ENCODE peak calls at places on chromosome 17, in seven cellular contexts. L is ovary, V is brain microvascular endothelial cell, R is pancreas, D is neural progenitor cell, P is uterus, A is AG04450. N is an unnamed sample.

GRCh38 chr17:75996665-75997590 is 3.7 kb upstream of the CDK3 start:
- DNase-seq in R (no peak), P (no peak), V (peak; percentile 40), L (no peak), A (no peak), D (no peak), N (no peak)

GRCh38 chr17:75501378-75502071 is 13.8 kb downstream of the CASKIN2 start:
- DNase-seq in A (no peak), L (no peak), R (no peak), V (no peak), P (no peak), D (no peak), N (no peak)

GRCh38 chr17:62965149-62965648 is 836 bp upstream of the TANC2 start:
- DNase-seq in V (no peak), R (no peak), L (no peak), P (no peak), D (no peak), A (no peak), N (no peak)

GRCh38 chr17:82061047-82061925 is 4.3 kb downstream of the DUS1L start:
- DNase-seq in R (no peak), L (no peak), A (no peak), P (no peak), V (no peak), D (no peak), N (no peak)

GRCh38 chr17:14926073-14926472 is 339.1 kb downstream of the PMP22 start:
- DNase-seq in A (no peak), D (no peak), R (no peak), L (no peak), P (no peak), V (no peak), N (no peak)

GRCh38 chr17:7886227-7887037 is 2.2 kb upstream of the CHD3 start:
- DNase-seq in P (peak; percentile 60), D (peak; percentile 59), V (peak; percentile 21), L (peak; percentile 55), R (peak; percentile 48), A (no peak), N (peak; percentile 79)

GRCh38 chr17:49577978-49578893 is 2.6 kb downstream of the NXPH3 start:
- DNase-seq in R (no peak), L (no peak), A (no peak), D (no peak), V (no peak), P (no peak), N (no peak)

GRCh38 chr17:58756246-58757161 is 850 bp downstream of the PPM1E start:
- DNase-seq in L (no peak), D (peak; percentile 61), R (no peak), P (no peak), V (no peak), A (no peak), N (no peak)

GRCh38 chr17:1735418-1735817 is 7.3 kb upstream of the SERPINF2 start:
- DNase-seq in V (no peak), A (no peak), D (no peak), P (no peak), R (no peak), L (no peak), N (no peak)
- H3K27ac ChIP-seq in V (no peak overlapping the region), A (no peak overlapping the region), D (no peak overlapping the region), P (peak overlapping the region; percentile 76), R (no peak overlapping the region), L (no peak overlapping the region), N (no peak overlapping the region)

DNA sequence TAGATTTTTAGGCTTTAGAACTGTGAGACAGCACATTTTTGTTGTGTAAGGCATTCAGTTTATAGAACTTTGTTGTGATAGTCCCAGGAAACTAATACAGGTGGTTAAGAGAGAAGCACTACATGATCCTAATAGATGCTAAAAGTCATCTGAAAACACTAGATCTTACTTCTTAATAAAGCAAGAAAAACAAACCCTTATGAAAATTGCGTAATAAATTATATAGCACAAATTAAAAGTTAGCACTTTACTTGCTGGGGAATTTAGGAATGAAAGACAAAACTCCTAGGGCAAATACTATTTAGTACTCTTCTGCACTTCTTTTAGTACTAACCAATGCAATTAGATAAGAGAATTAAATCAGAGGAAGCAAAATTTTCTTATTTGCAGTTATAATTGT is 163.3 kb upstream of the SHISA6 start:
- DNase-seq in V (no peak), D (no peak), L (no peak), R (no peak), A (no peak), P (no peak), N (no peak)
- H3K4me3 ChIP-seq in V (no peak overlapping the region), D (no peak overlapping the region), L (no peak overlapping the region), R (no peak overlapping the region), A (no peak overlapping the region), P (no peak overlapping the region), N (no peak overlapping the region)

GRCh38 chr17:206941-207560 is 25.6 kb upstream of the DOC2B start:
- DNase-seq in L (no peak), V (no peak), R (no peak), P (no peak), A (no peak), D (no peak), N (no peak)

GRCh38 chr17:207775-208174 is 26.3 kb upstream of the DOC2B start:
- DNase-seq in P (no peak), A (no peak), R (no peak), L (no peak), V (no peak), D (no peak), N (no peak)

GRCh38 chr17:205817-206216 is 24.4 kb upstream of the DOC2B start:
- DNase-seq in P (no peak), V (no peak), R (no peak), D (no peak), A (no peak), L (peak; percentile 12), N (no peak)

GRCh38 chr17:210402-210801 is 29.0 kb upstream of the DOC2B start:
- DNase-seq in A (no peak), P (no peak), R (no peak), V (no peak), L (no peak), D (no peak), N (no peak)

GRCh38 chr17:208429-208828 is 27.0 kb upstream of the DOC2B start:
- DNase-seq in V (no peak), L (no peak), D (no peak), A (no peak), R (no peak), P (no peak), N (no peak)
- TF ChIP-seq CTCF in V (no peak), L (no peak), D (no peak), A (no peak), R (no peak), P (no peak), N (no peak)

GRCh38 chr17:80212962-80213650 is 7.0 kb downstream of the SGSH start:
- DNase-seq in V (no peak), L (no peak), D (no peak), P (no peak), A (no peak), R (no peak), N (no peak)
- H3K27ac ChIP-seq in V (no peak overlapping the region), L (no peak overlapping the region), D (no peak overlapping the region), P (no peak overlapping the region), A (no peak overlapping the region), R (no peak overlapping the region), N (no peak overlapping the region)

GRCh38 chr17:78708510-78708973 is 73.5 kb downstream of the CYTH1 start:
- DNase-seq in A (peak; percentile 72), L (peak; percentile 49), R (peak; percentile 75), D (peak; percentile 85), V (peak; percentile 64), P (peak; percentile 38), N (no peak)

GRCh38 chr17:78710607-78711006 is 71.5 kb downstream of the CYTH1 start:
- DNase-seq in D (no peak), L (no peak), P (no peak), V (no peak), R (no peak), A (no peak), N (no peak)

GRCh38 chr17:78707923-78708322 is 74.2 kb downstream of the CYTH1 start:
- DNase-seq in R (no peak), A (no peak), L (no peak), P (no peak), V (no peak), D (no peak), N (no peak)

GRCh38 chr17:78709688-78710290 is 72.3 kb downstream of the CYTH1 start:
- DNase-seq in A (no peak), R (no peak), L (no peak), P (no peak), V (no peak), D (no peak), N (no peak)

GRCh38 chr17:78709119-78709681 is 72.9 kb downstream of the CYTH1 start:
- DNase-seq in P (no peak), D (no peak), A (no peak), R (no peak), V (no peak), L (no peak), N (no peak)
- H3K4me3 ChIP-seq in P (no peak overlapping the region), D (no peak overlapping the region), A (no peak overlapping the region), R (no peak overlapping the region), V (no peak overlapping the region), L (no peak overlapping the region), N (no peak overlapping the region)

GRCh38 chr17:30922235-30922993 is 669 bp downstream of the ADAP2 start:
- DNase-seq in R (peak; percentile 19), P (no peak), A (no peak), D (peak; percentile 32), V (no peak), L (no peak), N (no peak)

GRCh38 chr17:30924341-30924740 is 2.6 kb downstream of the ADAP2 start:
- DNase-seq in P (no peak), V (no peak), L (no peak), D (no peak), A (no peak), R (no peak), N (no peak)

GRCh38 chr17:30920683-30921543 is 832 bp upstream of the ADAP2 start:
- DNase-seq in V (no peak), P (no peak), L (no peak), D (no peak), A (no peak), R (no peak), N (no peak)

GRCh38 chr17:30920282-30920681 is 1.5 kb upstream of the ADAP2 start:
- DNase-seq in P (no peak), L (no peak), D (peak; percentile 63), A (peak; percentile 3), V (peak; percentile 34), R (no peak), N (no peak)

DNA sequence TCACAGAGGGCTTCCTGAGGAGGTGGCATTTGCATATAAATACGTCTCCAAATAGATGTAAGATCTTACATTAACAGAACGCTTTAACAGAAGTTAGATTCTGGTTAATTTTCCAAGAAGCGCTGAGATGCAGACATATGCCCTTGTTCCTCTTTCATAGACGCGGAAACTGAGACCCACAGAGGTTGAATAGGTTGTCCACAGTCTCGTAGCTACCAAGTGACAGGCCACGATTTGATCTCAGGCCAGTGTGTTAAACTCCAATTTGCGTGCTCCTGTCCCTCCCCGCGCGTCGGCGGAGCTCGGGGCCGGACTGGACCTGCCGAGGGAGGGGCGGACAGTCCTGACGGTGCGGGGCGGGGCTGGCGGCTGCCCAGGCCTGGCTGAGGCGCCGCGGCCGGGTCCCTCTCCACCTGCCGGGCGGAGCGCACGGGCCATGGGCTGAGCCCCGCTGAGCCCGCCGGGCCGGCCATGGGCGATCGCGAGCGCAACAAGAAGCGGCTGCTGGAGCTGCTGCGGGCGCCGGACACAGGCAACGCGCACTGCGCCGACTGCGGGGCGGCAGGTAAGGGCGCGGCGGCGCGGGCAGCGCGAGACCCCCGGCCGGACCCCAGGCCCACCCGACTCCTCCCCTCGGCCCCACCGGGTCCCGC is at the start of gene ADAP2:
- DNase-seq in P (no peak), L (no peak), R (peak; percentile 59), A (no peak), V (no peak), D (peak; percentile 76), N (no peak)
- TF ChIP-seq CTCF in P (no peak), L (no peak), R (no peak), A (no peak), V (no peak), D (no peak), N (no peak)